ENCODE peak calls at places on chromosomes 2 and 18, in nine cellular contexts. F, R, E, A, M, I, W, S and G are unnamed samples.

GRCh38 chr2:167069855-167070254 is 181.6 kb downstream of the XIRP2 start:
- DNase-seq in S (no peak), F (no peak), E (no peak), A (no peak), W (no peak), M (no peak), R (no peak), I (no peak), G (no peak)

GRCh38 chr18:23238152-23238531 is 102.9 kb downstream of the CABLES1 start:
- DNase-seq in I (no peak), A (peak; percentile 57), R (peak; percentile 79), M (no peak), E (no peak), S (no peak), W (no peak), F (no peak), G (peak; percentile 46)

GRCh38 chr2:241636983-241637232 is at the start of gene THAP4:
- DNase-seq in S (no peak), W (no peak), R (peak; percentile 72), M (no peak), F (peak; percentile 64), I (no peak), E (no peak), A (no peak), G (peak; percentile 93)

GRCh38 chr18:59918320-59918755 is 18.5 kb downstream of the PMAIP1 start:
- DNase-seq in E (peak; percentile 77), R (peak; percentile 72), W (peak; percentile 31), A (no peak), I (peak; percentile 66), M (no peak), S (peak; percentile 44), F (no peak), G (no peak)

GRCh38 chr18:25915907-25916306 is 174.5 kb downstream of the SS18 start:
- DNase-seq in A (no peak), W (no peak), I (no peak), R (no peak), E (no peak), F (no peak), S (no peak), M (no peak), G (no peak)

GRCh38 chr2:199558156-199558555 is 100.4 kb upstream of the SATB2 start:
- DNase-seq in R (no peak), I (no peak), F (no peak), M (no peak), S (no peak), W (no peak), A (no peak), E (no peak), G (no peak)

GRCh38 chr18:77407733-77408132 is 158.1 kb downstream of the GALR1 start:
- DNase-seq in M (no peak), A (no peak), I (no peak), F (no peak), R (no peak), S (no peak), W (no peak), E (no peak), G (no peak)

GRCh38 chr18:3411854-3412268 is 38.1 kb upstream of the TGIF1 start:
- DNase-seq in E (no peak), A (no peak), W (peak; percentile 54), F (no peak), R (no peak), M (peak; percentile 39), S (no peak), I (no peak), G (no peak)

GRCh38 chr2:144530596-144530995 is 10.7 kb upstream of the ZEB2 start:
- DNase-seq in I (no peak), M (no peak), A (no peak), W (no peak), R (no peak), F (no peak), E (no peak), S (no peak), G (no peak)

GRCh38 chr18:64032312-64032711 is 62.4 kb downstream of the SERPINB8 start:
- DNase-seq in F (no peak), I (no peak), M (no peak), S (no peak), W (no peak), E (no peak), R (no peak), A (no peak), G (no peak)

GRCh38 chr18:67608909-67609308 is 92.4 kb upstream of the DSEL start:
- DNase-seq in I (no peak), F (no peak), S (no peak), A (no peak), M (no peak), E (no peak), W (no peak), R (no peak), G (no peak)

GRCh38 chr2:99851091-99851490 is 291.3 kb downstream of the AFF3 start:
- DNase-seq in I (no peak), F (no peak), M (no peak), R (no peak), E (no peak), S (no peak), A (no peak), W (no peak), G (no peak)

GRCh38 chr2:69741281-69742169 is at the start of gene ANXA4:
- DNase-seq in E (peak; percentile 97), R (peak; percentile 91), S (peak; percentile 86), I (peak; percentile 62), M (peak; percentile 88), A (peak; percentile 80), W (peak; percentile 93), F (peak; percentile 89), G (peak; percentile 75)
- TF ChIP-seq POLR2A in E (peak; percentile 72), R (peak; percentile 42), S (no peak), I (peak; percentile 79), M (peak; percentile 65), A (peak; percentile 75), W (peak; percentile 89), F (peak; percentile 92), G (peak; percentile 75)

DNA sequence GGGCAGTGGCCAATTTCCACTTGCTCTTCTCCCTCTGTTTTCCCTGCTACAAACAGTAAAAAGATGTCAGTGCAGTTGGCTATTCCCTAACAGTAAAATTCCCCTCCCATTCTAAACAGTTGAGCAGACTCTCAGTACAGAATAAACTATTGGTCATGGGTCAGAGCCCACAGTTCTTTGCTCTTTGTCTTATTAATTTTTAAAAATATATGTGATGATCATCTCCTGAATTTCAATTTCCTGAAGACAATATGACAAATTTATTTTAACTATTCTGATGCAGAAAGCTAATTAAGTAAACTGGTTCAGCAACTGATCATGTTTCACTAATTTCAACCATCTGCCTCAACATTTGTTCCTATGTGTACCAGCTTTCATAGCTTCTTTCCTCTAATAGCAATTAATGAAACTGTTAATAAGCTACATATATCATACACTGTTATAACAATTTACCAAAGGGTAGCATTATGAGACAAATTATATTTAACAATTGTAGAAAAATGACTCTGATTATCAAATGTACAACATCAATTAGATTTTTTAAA is 41.0 kb upstream of the GALNT5 start:
- DNase-seq in S (no peak), A (no peak), E (no peak), M (no peak), I (no peak), F (no peak), W (no peak), R (no peak), G (no peak)
- TF ChIP-seq POLR2A in S (no peak), A (no peak), E (no peak), M (no peak), I (no peak), F (no peak), W (no peak), R (no peak), G (no peak)

DNA sequence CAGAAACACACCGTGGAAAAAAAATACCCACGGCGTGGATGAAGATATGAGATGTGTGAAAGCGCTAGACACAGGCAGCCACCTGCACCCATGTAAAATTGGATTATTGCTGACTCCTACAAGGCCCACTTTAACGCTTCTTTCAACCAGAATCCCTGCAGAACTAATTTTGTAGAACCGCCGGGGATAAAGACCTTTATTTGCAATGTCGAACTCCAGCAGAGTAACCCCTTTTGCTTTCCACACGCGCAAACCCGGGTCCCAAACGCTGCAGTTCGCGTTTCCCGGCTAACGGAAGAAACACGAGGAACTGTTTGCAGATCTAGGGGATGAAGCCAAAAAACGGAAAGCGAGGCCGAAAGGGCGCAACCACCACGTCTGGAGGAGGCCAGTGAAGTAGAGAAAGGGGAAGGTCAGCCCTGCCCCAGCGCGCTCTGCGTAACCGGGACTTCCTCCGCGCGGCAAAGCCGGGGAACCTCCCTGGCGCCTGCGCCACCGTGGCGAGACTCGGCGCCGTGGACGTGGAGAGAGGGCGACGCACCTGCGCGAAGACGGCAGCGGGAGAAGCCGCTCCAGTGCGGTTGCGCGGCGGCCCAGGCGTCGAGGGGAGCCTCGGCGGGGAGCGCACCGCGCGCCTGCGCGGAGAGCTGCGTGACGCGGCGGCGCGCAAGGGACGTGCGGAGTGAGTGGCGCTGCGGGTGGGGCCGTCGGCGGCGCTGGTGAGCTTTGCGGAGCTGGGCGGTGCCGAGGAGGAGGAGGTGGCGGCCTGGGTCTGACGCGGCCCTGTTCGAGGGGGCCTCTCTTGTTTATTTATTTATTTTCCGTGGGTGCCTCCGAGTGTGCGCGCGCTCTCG is at the start of gene PPP1CB:
- DNase-seq in E (peak; percentile 99), A (peak; percentile 83), S (peak; percentile 91), R (peak; percentile 98), M (peak; percentile 97), W (peak; percentile 88), F (peak; percentile 97), I (peak; percentile 88), G (peak; percentile 91)
- TF ChIP-seq POLR2A in E (peak; percentile 77), A (peak; percentile 86), S (no peak), R (peak; percentile 90), M (peak; percentile 94), W (peak; percentile 95), F (peak; percentile 95), I (peak; percentile 89), G (peak; percentile 88)

GRCh38 chr2:131094655-131095281 is 1.5 kb upstream of the FAM168B start:
- DNase-seq in R (no peak), S (no peak), W (no peak), I (no peak), E (no peak), A (no peak), M (no peak), F (no peak), G (no peak)

GRCh38 chr2:131092409-131093065 is 723 bp downstream of the FAM168B start:
- DNase-seq in I (no peak), W (no peak), S (no peak), E (no peak), A (no peak), F (no peak), M (no peak), R (no peak), G (no peak)

GRCh38 chr2:131093066-131093842 is at the start of gene FAM168B:
- DNase-seq in S (peak; percentile 93), M (peak; percentile 94), E (peak; percentile 95), A (peak; percentile 73), R (peak; percentile 93), I (peak; percentile 73), F (peak; percentile 86), W (peak; percentile 76), G (peak; percentile 84)
- TF ChIP-seq POLR2A in S (peak; percentile 95), M (peak; percentile 96), E (peak; percentile 70), A (peak; percentile 97), R (peak; percentile 10), I (peak; percentile 37), F (peak; percentile 76), W (peak; percentile 69), G (peak; percentile 82)

GRCh38 chr18:8526316-8526715 is 82.9 kb upstream of the RAB12 start:
- DNase-seq in E (no peak), M (no peak), R (peak; percentile 33), F (no peak), A (no peak), W (no peak), I (no peak), S (no peak), G (no peak)
- TF ChIP-seq POLR2A in E (no peak), M (no peak), R (no peak), F (no peak), A (no peak), W (no peak), I (no peak), S (no peak), G (no peak)

GRCh38 chr2:73233932-73234832 is at the start of gene CCT7:
- DNase-seq in A (peak; percentile 89), E (peak; percentile 97), R (peak; percentile 94), W (peak; percentile 87), I (peak; percentile 81), M (peak; percentile 89), S (peak; percentile 84), F (peak; percentile 86), G (peak; percentile 68)
- TF ChIP-seq POLR2A in A (peak; percentile 68), E (peak; percentile 77), R (peak; percentile 61), W (peak; percentile 97), I (peak; percentile 97), M (peak; percentile 81), S (peak; percentile 94), F (peak; percentile 87), G (peak; percentile 87)